ENCODE peak calls at places on chromosomes 16 and 17, in nine cellular contexts. One of them, this sample, is unnamed.

GRCh38 chr17:17988427-17988945 is 15.8 kb downstream of the DRC3 start:
- DNase-seq in heart right ventricle: no peak
- DNase-seq in stimulated activated CD8-positive, alpha-beta memory T cell treated with anti-CD3 and anti-CD28 coated beads, Interleukin-7, amount 100 ng/mL, for 1 hour: no peak
- DNase-seq in AG04450: no peak
- DNase-seq in left ventricle myocardium inferior: no peak
- DNase-seq in BE2C: no peak
- DNase-seq in uterus: no peak
- DNase-seq in gastrocnemius medialis: no peak
- DNase-seq in HTR-8/SVneo: no peak
- DNase-seq in this sample: no peak

GRCh38 chr16:73289232-73289631 is 241.3 kb upstream of the ZFHX3 start:
- DNase-seq in gastrocnemius medialis: no peak
- DNase-seq in uterus: no peak
- DNase-seq in stimulated activated CD8-positive, alpha-beta memory T cell treated with anti-CD3 and anti-CD28 coated beads, Interleukin-7, amount 100 ng/mL, for 1 hour: no peak
- DNase-seq in BE2C: no peak
- DNase-seq in AG04450: no peak
- DNase-seq in left ventricle myocardium inferior: no peak
- DNase-seq in heart right ventricle: no peak
- DNase-seq in HTR-8/SVneo: no peak
- DNase-seq in this sample: no peak

GRCh38 chr17:18187226-18187625 is 3.6 kb downstream of the ALKBH5 start:
- DNase-seq in gastrocnemius medialis: no peak
- DNase-seq in BE2C: no peak
- DNase-seq in AG04450: no peak
- DNase-seq in heart right ventricle: no peak
- DNase-seq in left ventricle myocardium inferior: no peak
- DNase-seq in HTR-8/SVneo: no peak
- DNase-seq in uterus: no peak
- DNase-seq in stimulated activated CD8-positive, alpha-beta memory T cell treated with anti-CD3 and anti-CD28 coated beads, Interleukin-7, amount 100 ng/mL, for 1 hour: no peak
- DNase-seq in this sample: no peak

GRCh38 chr16:15919331-15919730 is 30.1 kb upstream of the ABCC1 start:
- DNase-seq in HTR-8/SVneo: no peak
- DNase-seq in AG04450: no peak
- DNase-seq in BE2C: no peak
- DNase-seq in uterus: no peak
- DNase-seq in gastrocnemius medialis: no peak
- DNase-seq in left ventricle myocardium inferior: no peak
- DNase-seq in stimulated activated CD8-positive, alpha-beta memory T cell treated with anti-CD3 and anti-CD28 coated beads, Interleukin-7, amount 100 ng/mL, for 1 hour: no peak
- DNase-seq in heart right ventricle: no peak
- DNase-seq in this sample: no peak

GRCh38 chr17:67211742-67212141 is 33.3 kb downstream of the HELZ start:
- DNase-seq in HTR-8/SVneo: peak
- DNase-seq in uterus: no peak
- DNase-seq in gastrocnemius medialis: no peak
- DNase-seq in BE2C: no peak
- DNase-seq in heart right ventricle: no peak
- DNase-seq in AG04450: no peak
- DNase-seq in left ventricle myocardium inferior: no peak
- DNase-seq in stimulated activated CD8-positive, alpha-beta memory T cell treated with anti-CD3 and anti-CD28 coated beads, Interleukin-7, amount 100 ng/mL, for 1 hour: no peak
- DNase-seq in this sample: no peak

GRCh38 chr16:32116080-32116479 is 137.0 kb upstream of the TP53TG3D start:
- DNase-seq in uterus: no peak
- DNase-seq in HTR-8/SVneo: no peak
- DNase-seq in BE2C: peak
- DNase-seq in gastrocnemius medialis: no peak
- DNase-seq in AG04450: no peak
- DNase-seq in stimulated activated CD8-positive, alpha-beta memory T cell treated with anti-CD3 and anti-CD28 coated beads, Interleukin-7, amount 100 ng/mL, for 1 hour: no peak
- DNase-seq in heart right ventricle: no peak
- DNase-seq in left ventricle myocardium inferior: peak
- DNase-seq in this sample: no peak

GRCh38 chr16:67170948-67171649 is 761 bp downstream of the NOL3 start:
- DNase-seq in heart right ventricle: no peak
- DNase-seq in stimulated activated CD8-positive, alpha-beta memory T cell treated with anti-CD3 and anti-CD28 coated beads, Interleukin-7, amount 100 ng/mL, for 1 hour: no peak
- DNase-seq in AG04450: no peak
- DNase-seq in HTR-8/SVneo: no peak
- DNase-seq in left ventricle myocardium inferior: no peak
- DNase-seq in uterus: no peak
- DNase-seq in BE2C: no peak
- DNase-seq in gastrocnemius medialis: peak
- DNase-seq in this sample: no peak

GRCh38 chr16:31196324-31197088 is 6.1 kb downstream of the PYCARD start:
- DNase-seq in AG04450: no peak
- DNase-seq in left ventricle myocardium inferior: no peak
- DNase-seq in BE2C: no peak
- DNase-seq in HTR-8/SVneo: no peak
- DNase-seq in gastrocnemius medialis: no peak
- DNase-seq in uterus: no peak
- DNase-seq in heart right ventricle: no peak
- DNase-seq in stimulated activated CD8-positive, alpha-beta memory T cell treated with anti-CD3 and anti-CD28 coated beads, Interleukin-7, amount 100 ng/mL, for 1 hour: no peak
- DNase-seq in this sample: no peak

GRCh38 chr17:31412511-31412910 is 21.0 kb downstream of the RAB11FIP4 start:
- DNase-seq in gastrocnemius medialis: no peak
- DNase-seq in AG04450: no peak
- DNase-seq in stimulated activated CD8-positive, alpha-beta memory T cell treated with anti-CD3 and anti-CD28 coated beads, Interleukin-7, amount 100 ng/mL, for 1 hour: no peak
- DNase-seq in HTR-8/SVneo: no peak
- DNase-seq in uterus: no peak
- DNase-seq in BE2C: no peak
- DNase-seq in heart right ventricle: no peak
- DNase-seq in left ventricle myocardium inferior: no peak
- DNase-seq in this sample: no peak

GRCh38 chr17:18858567-18859245 is 775 bp downstream of the PRPSAP2 start:
- DNase-seq in BE2C: no peak
- DNase-seq in heart right ventricle: no peak
- DNase-seq in HTR-8/SVneo: no peak
- DNase-seq in uterus: no peak
- DNase-seq in AG04450: no peak
- DNase-seq in stimulated activated CD8-positive, alpha-beta memory T cell treated with anti-CD3 and anti-CD28 coated beads, Interleukin-7, amount 100 ng/mL, for 1 hour: no peak
- DNase-seq in gastrocnemius medialis: no peak
- DNase-seq in left ventricle myocardium inferior: no peak
- DNase-seq in this sample: no peak

GRCh38 chr16:55955439-55955838 is 80.3 kb upstream of the CES5A start:
- DNase-seq in HTR-8/SVneo: no peak
- DNase-seq in stimulated activated CD8-positive, alpha-beta memory T cell treated with anti-CD3 and anti-CD28 coated beads, Interleukin-7, amount 100 ng/mL, for 1 hour: no peak
- DNase-seq in gastrocnemius medialis: no peak
- DNase-seq in uterus: no peak
- DNase-seq in BE2C: no peak
- DNase-seq in heart right ventricle: no peak
- DNase-seq in left ventricle myocardium inferior: no peak
- DNase-seq in AG04450: no peak
- DNase-seq in this sample: no peak

GRCh38 chr16:47136101-47136820 is 7.5 kb downstream of the NETO2 start:
- DNase-seq in HTR-8/SVneo: no peak
- DNase-seq in BE2C: no peak
- DNase-seq in gastrocnemius medialis: no peak
- DNase-seq in left ventricle myocardium inferior: no peak
- DNase-seq in uterus: no peak
- DNase-seq in AG04450: no peak
- DNase-seq in stimulated activated CD8-positive, alpha-beta memory T cell treated with anti-CD3 and anti-CD28 coated beads, Interleukin-7, amount 100 ng/mL, for 1 hour: no peak
- DNase-seq in heart right ventricle: peak
- DNase-seq in this sample: peak

GRCh38 chr17:57597531-57598453 is 147.3 kb downstream of the CCDC182 start:
- DNase-seq in uterus: peak
- DNase-seq in left ventricle myocardium inferior: peak
- DNase-seq in HTR-8/SVneo: peak
- DNase-seq in BE2C: peak
- DNase-seq in gastrocnemius medialis: peak
- DNase-seq in heart right ventricle: peak
- DNase-seq in stimulated activated CD8-positive, alpha-beta memory T cell treated with anti-CD3 and anti-CD28 coated beads, Interleukin-7, amount 100 ng/mL, for 1 hour: no peak
- DNase-seq in AG04450: no peak
- DNase-seq in this sample: peak

GRCh38 chr16:15765880-15766279 is 90.9 kb downstream of the MYH11 start:
- DNase-seq in stimulated activated CD8-positive, alpha-beta memory T cell treated with anti-CD3 and anti-CD28 coated beads, Interleukin-7, amount 100 ng/mL, for 1 hour: no peak
- DNase-seq in AG04450: no peak
- DNase-seq in gastrocnemius medialis: peak
- DNase-seq in heart right ventricle: peak
- DNase-seq in uterus: no peak
- DNase-seq in BE2C: peak
- DNase-seq in left ventricle myocardium inferior: no peak
- DNase-seq in HTR-8/SVneo: peak
- DNase-seq in this sample: peak

GRCh38 chr16:50585331-50585776 is 37.2 kb downstream of the NKD1 start:
- DNase-seq in gastrocnemius medialis: peak
- DNase-seq in uterus: peak
- DNase-seq in AG04450: no peak
- DNase-seq in left ventricle myocardium inferior: peak
- DNase-seq in heart right ventricle: peak
- DNase-seq in stimulated activated CD8-positive, alpha-beta memory T cell treated with anti-CD3 and anti-CD28 coated beads, Interleukin-7, amount 100 ng/mL, for 1 hour: no peak
- DNase-seq in BE2C: no peak
- DNase-seq in HTR-8/SVneo: no peak
- DNase-seq in this sample: no peak

GRCh38 chr17:28350271-28350670 is 7.1 kb downstream of the POLDIP2 start:
- DNase-seq in AG04450: no peak
- DNase-seq in heart right ventricle: no peak
- DNase-seq in gastrocnemius medialis: no peak
- DNase-seq in stimulated activated CD8-positive, alpha-beta memory T cell treated with anti-CD3 and anti-CD28 coated beads, Interleukin-7, amount 100 ng/mL, for 1 hour: no peak
- DNase-seq in HTR-8/SVneo: no peak
- DNase-seq in left ventricle myocardium inferior: no peak
- DNase-seq in uterus: no peak
- DNase-seq in BE2C: no peak
- DNase-seq in this sample: no peak

GRCh38 chr17:31530391-31530990 is 139.0 kb downstream of the RAB11FIP4 start:
- DNase-seq in BE2C: no peak
- DNase-seq in uterus: peak
- DNase-seq in heart right ventricle: no peak
- DNase-seq in AG04450: no peak
- DNase-seq in gastrocnemius medialis: no peak
- DNase-seq in HTR-8/SVneo: no peak
- DNase-seq in left ventricle myocardium inferior: no peak
- DNase-seq in stimulated activated CD8-positive, alpha-beta memory T cell treated with anti-CD3 and anti-CD28 coated beads, Interleukin-7, amount 100 ng/mL, for 1 hour: no peak
- DNase-seq in this sample: no peak

GRCh38 chr16:77158293-77158692 is 32.7 kb upstream of the MON1B start:
- DNase-seq in BE2C: no peak
- DNase-seq in AG04450: no peak
- DNase-seq in gastrocnemius medialis: no peak
- DNase-seq in HTR-8/SVneo: no peak
- DNase-seq in heart right ventricle: no peak
- DNase-seq in stimulated activated CD8-positive, alpha-beta memory T cell treated with anti-CD3 and anti-CD28 coated beads, Interleukin-7, amount 100 ng/mL, for 1 hour: no peak
- DNase-seq in uterus: no peak
- DNase-seq in left ventricle myocardium inferior: no peak
- DNase-seq in this sample: no peak

GRCh38 chr16:64983983-64984382 is 137.9 kb downstream of the CDH11 start:
- DNase-seq in gastrocnemius medialis: no peak
- DNase-seq in BE2C: peak
- DNase-seq in HTR-8/SVneo: no peak
- DNase-seq in left ventricle myocardium inferior: no peak
- DNase-seq in heart right ventricle: peak
- DNase-seq in stimulated activated CD8-positive, alpha-beta memory T cell treated with anti-CD3 and anti-CD28 coated beads, Interleukin-7, amount 100 ng/mL, for 1 hour: no peak
- DNase-seq in AG04450: peak
- DNase-seq in uterus: no peak
- DNase-seq in this sample: no peak

GRCh38 chr16:21638573-21638975 is 13.8 kb downstream of the IGSF6 start:
- DNase-seq in gastrocnemius medialis: no peak
- DNase-seq in heart right ventricle: no peak
- DNase-seq in BE2C: no peak
- DNase-seq in uterus: no peak
- DNase-seq in stimulated activated CD8-positive, alpha-beta memory T cell treated with anti-CD3 and anti-CD28 coated beads, Interleukin-7, amount 100 ng/mL, for 1 hour: no peak
- DNase-seq in AG04450: no peak
- DNase-seq in HTR-8/SVneo: no peak
- DNase-seq in left ventricle myocardium inferior: no peak
- DNase-seq in this sample: no peak

GRCh38 chr17:43169561-43170139 is 1.4 kb upstream of the NBR1 start:
- DNase-seq in HTR-8/SVneo: no peak
- DNase-seq in left ventricle myocardium inferior: peak
- DNase-seq in gastrocnemius medialis: peak
- DNase-seq in uterus: peak
- DNase-seq in stimulated activated CD8-positive, alpha-beta memory T cell treated with anti-CD3 and anti-CD28 coated beads, Interleukin-7, amount 100 ng/mL, for 1 hour: no peak
- DNase-seq in AG04450: no peak
- DNase-seq in heart right ventricle: peak
- DNase-seq in BE2C: peak
- DNase-seq in this sample: no peak

GRCh38 chr17:48441231-48441711 is 11.3 kb upstream of the SKAP1 start:
- DNase-seq in uterus: no peak
- DNase-seq in stimulated activated CD8-positive, alpha-beta memory T cell treated with anti-CD3 and anti-CD28 coated beads, Interleukin-7, amount 100 ng/mL, for 1 hour: no peak
- DNase-seq in AG04450: no peak
- DNase-seq in gastrocnemius medialis: no peak
- DNase-seq in left ventricle myocardium inferior: no peak
- DNase-seq in BE2C: no peak
- DNase-seq in heart right ventricle: no peak
- DNase-seq in HTR-8/SVneo: no peak
- DNase-seq in this sample: no peak

GRCh38 chr17:32370426-32370825 is 20.5 kb downstream of the ZNF207 start:
- DNase-seq in gastrocnemius medialis: no peak
- DNase-seq in stimulated activated CD8-positive, alpha-beta memory T cell treated with anti-CD3 and anti-CD28 coated beads, Interleukin-7, amount 100 ng/mL, for 1 hour: no peak
- DNase-seq in left ventricle myocardium inferior: no peak
- DNase-seq in AG04450: no peak
- DNase-seq in BE2C: no peak
- DNase-seq in heart right ventricle: no peak
- DNase-seq in uterus: no peak
- DNase-seq in HTR-8/SVneo: no peak
- DNase-seq in this sample: no peak

GRCh38 chr16:56340416-56340815 is 84.9 kb downstream of the AMFR start:
- DNase-seq in BE2C: no peak
- DNase-seq in HTR-8/SVneo: no peak
- DNase-seq in stimulated activated CD8-positive, alpha-beta memory T cell treated with anti-CD3 and anti-CD28 coated beads, Interleukin-7, amount 100 ng/mL, for 1 hour: no peak
- DNase-seq in gastrocnemius medialis: no peak
- DNase-seq in AG04450: no peak
- DNase-seq in left ventricle myocardium inferior: no peak
- DNase-seq in uterus: no peak
- DNase-seq in heart right ventricle: no peak
- DNase-seq in this sample: no peak

GRCh38 chr16:89565506-89566372 is 5.3 kb downstream of the RPL13 start:
- DNase-seq in AG04450: no peak
- DNase-seq in BE2C: peak
- DNase-seq in HTR-8/SVneo: no peak
- DNase-seq in uterus: no peak
- DNase-seq in heart right ventricle: no peak
- DNase-seq in gastrocnemius medialis: peak
- DNase-seq in left ventricle myocardium inferior: peak
- DNase-seq in stimulated activated CD8-positive, alpha-beta memory T cell treated with anti-CD3 and anti-CD28 coated beads, Interleukin-7, amount 100 ng/mL, for 1 hour: peak
- DNase-seq in this sample: peak